ENCODE peak calls at places on chromosome 12, in seven cellular contexts. One of them, this sample, is unnamed.

GRCh38 chr12:57552692-57553321 is 3.0 kb downstream of the KIF5A start:
- DNase-seq in stomach: no peak
- DNase-seq in adrenal gland: no peak
- DNase-seq in esophagus squamous epithelium: no peak
- DNase-seq in transverse colon: no peak
- DNase-seq in lower leg skin: no peak
- DNase-seq in testis: no peak
- DNase-seq in this sample: no peak

GRCh38 chr12:115998119-115998633 is 279.3 kb downstream of the MED13L start:
- DNase-seq in stomach: no peak
- DNase-seq in adrenal gland: no peak
- DNase-seq in esophagus squamous epithelium: no peak
- DNase-seq in transverse colon: peak
- DNase-seq in lower leg skin: no peak
- DNase-seq in testis: no peak
- DNase-seq in this sample: peak

GRCh38 chr12:55693323-55694187 is 14.1 kb downstream of the ITGA7 start:
- DNase-seq in stomach: no peak
- DNase-seq in adrenal gland: peak
- DNase-seq in esophagus squamous epithelium: no peak
- DNase-seq in transverse colon: no peak
- DNase-seq in lower leg skin: peak
- DNase-seq in testis: no peak
- DNase-seq in this sample: no peak

GRCh38 chr12:42905419-42905705 is 315.8 kb upstream of the PRICKLE1 start:
- DNase-seq in stomach: no peak
- DNase-seq in adrenal gland: no peak
- DNase-seq in esophagus squamous epithelium: no peak
- DNase-seq in transverse colon: no peak
- DNase-seq in lower leg skin: no peak
- DNase-seq in testis: no peak
- DNase-seq in this sample: no peak

GRCh38 chr12:54300732-54301427 is at the start of gene NFE2:
- DNase-seq in stomach: peak
- DNase-seq in adrenal gland: peak
- DNase-seq in esophagus squamous epithelium: no peak
- DNase-seq in transverse colon: peak
- DNase-seq in lower leg skin: peak
- DNase-seq in testis: peak
- DNase-seq in this sample: peak

GRCh38 chr12:93530358-93530757 is 42.1 kb upstream of the SOCS2 start:
- DNase-seq in stomach: peak
- DNase-seq in adrenal gland: no peak
- DNase-seq in esophagus squamous epithelium: no peak
- DNase-seq in transverse colon: no peak
- DNase-seq in lower leg skin: no peak
- DNase-seq in testis: no peak
- DNase-seq in this sample: no peak

GRCh38 chr12:71558445-71558844 is 105.2 kb downstream of the ZFC3H1 start:
- DNase-seq in stomach: no peak
- DNase-seq in adrenal gland: no peak
- DNase-seq in esophagus squamous epithelium: no peak
- DNase-seq in transverse colon: no peak
- DNase-seq in lower leg skin: no peak
- DNase-seq in testis: no peak
- DNase-seq in this sample: no peak

GRCh38 chr12:9736931-9737705 is 4.2 kb upstream of the CLECL1 start:
- DNase-seq in stomach: no peak
- DNase-seq in adrenal gland: no peak
- DNase-seq in esophagus squamous epithelium: no peak
- DNase-seq in transverse colon: no peak
- DNase-seq in lower leg skin: no peak
- DNase-seq in testis: no peak
- DNase-seq in this sample: no peak

GRCh38 chr12:98646165-98646764 is 1.2 kb downstream of the APAF1 start:
- DNase-seq in stomach: no peak
- DNase-seq in adrenal gland: no peak
- DNase-seq in esophagus squamous epithelium: no peak
- DNase-seq in transverse colon: no peak
- DNase-seq in lower leg skin: no peak
- DNase-seq in testis: no peak
- DNase-seq in this sample: no peak

GRCh38 chr12:71636704-71637115 is 26.9 kb downstream of the ZFC3H1 start:
- DNase-seq in stomach: no peak
- DNase-seq in adrenal gland: no peak
- DNase-seq in esophagus squamous epithelium: no peak
- DNase-seq in transverse colon: no peak
- DNase-seq in lower leg skin: no peak
- DNase-seq in testis: no peak
- DNase-seq in this sample: peak

GRCh38 chr12:24424889-24425600 is 475.6 kb upstream of the SOX5 start:
- DNase-seq in stomach: no peak
- DNase-seq in adrenal gland: no peak
- DNase-seq in esophagus squamous epithelium: no peak
- DNase-seq in transverse colon: no peak
- DNase-seq in lower leg skin: no peak
- DNase-seq in testis: no peak
- DNase-seq in this sample: no peak

GRCh38 chr12:58026421-58026820 is 85.1 kb downstream of the ATP23 start:
- DNase-seq in stomach: no peak
- DNase-seq in adrenal gland: no peak
- DNase-seq in esophagus squamous epithelium: no peak
- DNase-seq in transverse colon: no peak
- DNase-seq in lower leg skin: no peak
- DNase-seq in testis: peak
- DNase-seq in this sample: no peak

GRCh38 chr12:65362231-65362630 is 83.7 kb downstream of the MSRB3 start:
- DNase-seq in stomach: no peak
- DNase-seq in adrenal gland: no peak
- DNase-seq in esophagus squamous epithelium: no peak
- DNase-seq in transverse colon: no peak
- DNase-seq in lower leg skin: no peak
- DNase-seq in testis: no peak
- DNase-seq in this sample: no peak

GRCh38 chr12:68180792-68181744 is 21.5 kb upstream of the IFNG start:
- DNase-seq in stomach: no peak
- DNase-seq in adrenal gland: no peak
- DNase-seq in esophagus squamous epithelium: no peak
- DNase-seq in transverse colon: no peak
- DNase-seq in lower leg skin: no peak
- DNase-seq in testis: no peak
- DNase-seq in this sample: no peak

GRCh38 chr12:130873106-130873795 is 1.4 kb downstream of the RAN start:
- DNase-seq in stomach: no peak
- DNase-seq in adrenal gland: no peak
- DNase-seq in esophagus squamous epithelium: no peak
- DNase-seq in transverse colon: no peak
- DNase-seq in lower leg skin: no peak
- DNase-seq in testis: no peak
- DNase-seq in this sample: no peak

GRCh38 chr12:119666900-119667576 is 895 bp upstream of the PRKAB1 start:
- DNase-seq in stomach: no peak
- DNase-seq in adrenal gland: no peak
- DNase-seq in esophagus squamous epithelium: no peak
- DNase-seq in transverse colon: no peak
- DNase-seq in lower leg skin: no peak
- DNase-seq in testis: no peak
- DNase-seq in this sample: no peak

GRCh38 chr12:119666226-119666808 is 1.6 kb upstream of the PRKAB1 start:
- DNase-seq in stomach: no peak
- DNase-seq in adrenal gland: no peak
- DNase-seq in esophagus squamous epithelium: no peak
- DNase-seq in transverse colon: no peak
- DNase-seq in lower leg skin: no peak
- DNase-seq in testis: no peak
- DNase-seq in this sample: no peak

GRCh38 chr12:119667577-119668314 is at the start of gene PRKAB1:
- DNase-seq in stomach: peak
- DNase-seq in adrenal gland: peak
- DNase-seq in esophagus squamous epithelium: peak
- DNase-seq in transverse colon: peak
- DNase-seq in lower leg skin: peak
- DNase-seq in testis: peak
- DNase-seq in this sample: peak

GRCh38 chr12:119664642-119665041 is 3.3 kb upstream of the PRKAB1 start:
- DNase-seq in stomach: no peak
- DNase-seq in adrenal gland: no peak
- DNase-seq in esophagus squamous epithelium: no peak
- DNase-seq in transverse colon: no peak
- DNase-seq in lower leg skin: no peak
- DNase-seq in testis: no peak
- DNase-seq in this sample: no peak

DNA sequence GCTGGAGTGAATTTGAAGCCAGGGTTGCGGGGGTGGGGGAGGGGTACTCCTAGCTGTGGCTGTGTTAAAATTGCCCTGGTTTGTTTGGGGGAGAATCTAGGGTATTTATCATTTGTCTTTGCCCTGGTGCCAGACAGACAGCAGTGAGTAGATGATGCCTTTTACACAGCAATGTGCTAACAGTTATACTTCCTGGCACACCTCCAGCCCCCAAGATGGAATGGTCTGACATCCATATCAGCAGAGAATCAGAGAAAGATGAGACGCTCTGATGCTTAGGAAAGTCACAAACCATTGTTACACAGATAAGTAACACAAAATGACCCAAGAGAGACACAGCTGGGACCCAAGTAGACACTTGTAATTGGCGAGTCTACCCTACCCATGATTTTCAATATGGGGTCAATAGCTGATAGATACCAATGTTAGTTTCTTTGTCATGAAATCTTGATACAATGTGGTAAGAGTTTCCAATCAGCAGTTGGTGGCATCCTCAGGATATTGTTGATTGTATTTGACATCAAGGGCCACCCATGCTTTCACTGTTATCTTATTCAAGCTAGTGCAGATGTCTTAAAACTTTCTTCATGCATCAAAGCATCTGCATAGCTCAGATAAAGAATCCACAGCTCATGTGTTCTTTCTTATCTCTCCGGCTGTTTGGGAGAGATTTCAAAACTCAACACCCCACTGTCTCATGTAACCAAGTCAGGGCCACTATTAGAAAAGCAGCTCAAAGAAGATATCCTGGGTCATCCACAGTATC is 2.6 kb upstream of the PRKAB1 start:
- DNase-seq in stomach: no peak
- DNase-seq in adrenal gland: no peak
- DNase-seq in esophagus squamous epithelium: no peak
- DNase-seq in transverse colon: no peak
- DNase-seq in lower leg skin: peak
- DNase-seq in testis: peak
- DNase-seq in this sample: no peak
- TF ChIP-seq POLR2A in stomach: no peak
- TF ChIP-seq POLR2A in adrenal gland: no peak
- TF ChIP-seq POLR2A in esophagus squamous epithelium: no peak
- TF ChIP-seq POLR2A in transverse colon: no peak
- TF ChIP-seq POLR2A in lower leg skin: no peak
- TF ChIP-seq POLR2A in testis: no peak
- TF ChIP-seq POLR2A in this sample: no peak

GRCh38 chr12:108346727-108347710 is 7.9 kb upstream of the CMKLR1 start:
- DNase-seq in stomach: no peak
- DNase-seq in adrenal gland: no peak
- DNase-seq in esophagus squamous epithelium: no peak
- DNase-seq in transverse colon: no peak
- DNase-seq in lower leg skin: no peak
- DNase-seq in testis: no peak
- DNase-seq in this sample: no peak

GRCh38 chr12:108349245-108349644 is 10.1 kb upstream of the CMKLR1 start:
- DNase-seq in stomach: no peak
- DNase-seq in adrenal gland: no peak
- DNase-seq in esophagus squamous epithelium: no peak
- DNase-seq in transverse colon: no peak
- DNase-seq in lower leg skin: no peak
- DNase-seq in testis: no peak
- DNase-seq in this sample: no peak

GRCh38 chr12:108342985-108343384 is 3.9 kb upstream of the CMKLR1 start:
- DNase-seq in stomach: no peak
- DNase-seq in adrenal gland: peak
- DNase-seq in esophagus squamous epithelium: no peak
- DNase-seq in transverse colon: no peak
- DNase-seq in lower leg skin: no peak
- DNase-seq in testis: no peak
- DNase-seq in this sample: no peak

GRCh38 chr12:108348842-108349241 is 9.7 kb upstream of the CMKLR1 start:
- DNase-seq in stomach: no peak
- DNase-seq in adrenal gland: no peak
- DNase-seq in esophagus squamous epithelium: no peak
- DNase-seq in transverse colon: no peak
- DNase-seq in lower leg skin: no peak
- DNase-seq in testis: no peak
- DNase-seq in this sample: no peak

GRCh38 chr12:108346022-108346633 is 7.0 kb upstream of the CMKLR1 start:
- DNase-seq in stomach: no peak
- DNase-seq in adrenal gland: no peak
- DNase-seq in esophagus squamous epithelium: no peak
- DNase-seq in transverse colon: no peak
- DNase-seq in lower leg skin: no peak
- DNase-seq in testis: no peak
- DNase-seq in this sample: no peak
- TF ChIP-seq POLR2A in stomach: no peak
- TF ChIP-seq POLR2A in adrenal gland: no peak
- TF ChIP-seq POLR2A in esophagus squamous epithelium: no peak
- TF ChIP-seq POLR2A in transverse colon: no peak
- TF ChIP-seq POLR2A in lower leg skin: no peak
- TF ChIP-seq POLR2A in testis: no peak
- TF ChIP-seq POLR2A in this sample: no peak

DNA sequence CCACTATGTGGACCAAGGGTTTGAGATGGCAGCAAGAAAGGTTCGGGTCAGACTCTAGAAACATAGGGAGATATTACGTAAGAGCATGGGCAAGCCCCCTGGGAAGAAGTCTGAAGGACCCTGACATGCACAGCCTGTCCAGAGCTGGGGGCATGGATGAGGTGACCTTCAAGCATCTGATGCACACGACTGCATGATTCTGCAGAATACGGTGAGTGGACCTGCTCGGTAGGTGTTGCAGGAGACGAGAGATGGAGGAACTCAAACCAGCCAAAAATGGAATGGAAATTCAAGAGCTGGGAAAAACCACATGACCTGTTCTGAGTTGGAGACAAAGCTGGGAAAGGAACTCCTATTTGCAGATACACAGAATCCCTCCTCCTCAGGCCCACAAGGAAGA is 43.6 kb downstream of the ANO2 start:
- DNase-seq in stomach: no peak
- DNase-seq in adrenal gland: no peak
- DNase-seq in esophagus squamous epithelium: no peak
- DNase-seq in transverse colon: no peak
- DNase-seq in lower leg skin: peak
- DNase-seq in testis: no peak
- DNase-seq in this sample: no peak
- TF ChIP-seq POLR2A in stomach: no peak
- TF ChIP-seq POLR2A in adrenal gland: no peak
- TF ChIP-seq POLR2A in esophagus squamous epithelium: no peak
- TF ChIP-seq POLR2A in transverse colon: no peak
- TF ChIP-seq POLR2A in lower leg skin: no peak
- TF ChIP-seq POLR2A in testis: no peak
- TF ChIP-seq POLR2A in this sample: no peak

DNA sequence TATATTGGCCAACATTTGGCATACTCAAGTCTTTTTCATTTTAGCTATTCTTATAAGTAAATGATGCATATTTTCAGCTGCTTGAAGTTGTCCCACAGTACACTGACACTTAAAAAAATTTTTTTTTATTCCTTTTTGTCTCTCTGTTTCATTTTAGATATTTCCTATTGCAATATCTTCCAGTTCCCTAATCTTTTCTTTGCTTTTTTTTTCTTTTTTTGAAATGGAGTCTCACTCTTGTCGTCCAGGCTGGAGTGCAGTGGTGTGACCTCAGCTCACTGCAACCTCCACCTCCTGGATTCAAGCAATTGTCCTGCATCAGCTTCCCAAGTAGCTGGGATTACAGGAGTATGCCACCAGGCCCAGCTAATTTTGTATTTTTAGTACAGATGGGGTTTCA is 217.4 kb upstream of the KRR1 start:
- DNase-seq in stomach: no peak
- DNase-seq in adrenal gland: no peak
- DNase-seq in esophagus squamous epithelium: no peak
- DNase-seq in transverse colon: no peak
- DNase-seq in lower leg skin: no peak
- DNase-seq in testis: no peak
- DNase-seq in this sample: no peak
- TF ChIP-seq POLR2A in stomach: no peak
- TF ChIP-seq POLR2A in adrenal gland: no peak
- TF ChIP-seq POLR2A in esophagus squamous epithelium: no peak
- TF ChIP-seq POLR2A in transverse colon: no peak
- TF ChIP-seq POLR2A in lower leg skin: no peak
- TF ChIP-seq POLR2A in testis: no peak
- TF ChIP-seq POLR2A in this sample: no peak

This sample was measured in H54.